ENCODE peak calls at places on chromosomes 16 and 17, in eight cellular contexts. H is HFF-Myc; A is AG08396; B is activated CD4-positive, alpha-beta T cell treated with anti-CD3 and anti-CD28 coated beads, Interleukin-2, amount 50 U/mL, for 48 hours; P is KBM-7; K is stimulated activated CD8-positive, alpha-beta memory T cell treated with anti-CD3 and anti-CD28 coated beads, Interleukin-15, amount 100 ng/mL, for 48 hours; D is NCI-H1436; J is stimulated activated CD4-positive, alpha-beta T cell treated with anti-CD3 and anti-CD28 coated beads, Interleukin-4, amount 100 ng/mL, for 48 hours. S is an unnamed sample.
A peak's percentile ranks its signal among the peaks of the same experiment; 100 is the strongest.

GRCh38 chr17:57782051-57782490 is 37.0 kb upstream of the CCDC182 start:
- DNase-seq in K (no peak), B (no peak), J (no peak), A (no peak), D (no peak), P (peak; percentile 48), H (no peak), S (no peak)

GRCh38 chr17:34740936-34741515 is 161.6 kb downstream of the TMEM132E start:
- DNase-seq in B (no peak), D (no peak), H (no peak), A (no peak), J (no peak), K (no peak), P (no peak), S (no peak)

GRCh38 chr17:27466748-27467375 is 10.6 kb downstream of the KSR1 start:
- DNase-seq in B (peak; percentile 80), A (no peak), H (no peak), P (peak; percentile 74), J (peak; percentile 71), D (no peak), K (peak; percentile 78), S (no peak)

GRCh38 chr17:28549274-28550132 is 2.9 kb downstream of the UNC119 start:
- DNase-seq in B (peak; percentile 57), D (no peak), P (peak; percentile 15), J (peak; percentile 40), A (no peak), K (peak; percentile 31), H (no peak), S (no peak)

GRCh38 chr17:44062871-44063270 is 3.6 kb downstream of the LSM12 start:
- DNase-seq in D (no peak), P (no peak), K (no peak), A (no peak), J (no peak), B (no peak), H (no peak), S (no peak)

GRCh38 chr16:88015806-88016140 is 64.5 kb downstream of the BANP start:
- DNase-seq in P (no peak), J (no peak), K (no peak), A (no peak), D (no peak), H (no peak), B (no peak), S (no peak)

GRCh38 chr17:17239832-17240231 is 2.9 kb upstream of the FLCN start:
- DNase-seq in P (no peak), A (no peak), D (no peak), K (no peak), B (no peak), J (no peak), H (no peak), S (no peak)

GRCh38 chr17:73561066-73561465 is 83.2 kb downstream of the SDK2 start:
- DNase-seq in A (no peak), B (no peak), H (no peak), P (no peak), J (no peak), D (no peak), K (no peak), S (no peak)

GRCh38 chr16:71230122-71230845 is at the start of gene HYDIN:
- DNase-seq in K (peak; percentile 4), B (peak; percentile 10), A (peak; percentile 58), J (no peak), H (peak; percentile 29), D (peak; percentile 83), P (peak; percentile 18), S (no peak)

GRCh38 chr16:85303354-85303883 is 191.1 kb upstream of the CIBAR2 start:
- DNase-seq in H (no peak), A (no peak), P (peak; percentile 79), J (peak; percentile 65), D (no peak), B (peak; percentile 80), K (peak; percentile 69), S (peak; percentile 22)

S was measured in Panc1.